ENCODE peak calls at places on chromosome 3, in four cellular contexts. B is left ventricle myocardium inferior, L is activated B cell treated with CpG ODN at 0.5 μM for 24 hours, N is prostate gland. O is an unnamed sample.

GRCh38 chr3:126023390-126023789 is 54.4 kb downstream of the ROPN1B start:
- DNase-seq in B (no peak), L (no peak), N (no peak), O (no peak)

GRCh38 chr3:52503788-52504424 is 8.8 kb downstream of the STAB1 start:
- DNase-seq in B (no peak), L (no peak), N (no peak), O (no peak)

GRCh38 chr3:153901991-153902390 is 219.2 kb upstream of the ARHGEF26 start:
- DNase-seq in B (no peak), L (no peak), N (no peak), O (no peak)

GRCh38 chr3:116201032-116201690 is 244.1 kb downstream of the LSAMP start:
- DNase-seq in B (no peak), L (no peak), N (no peak), O (no peak)

GRCh38 chr3:88005066-88005465 is 53.7 kb downstream of the CGGBP1 start:
- DNase-seq in B (no peak), L (no peak), N (no peak), O (no peak)

GRCh38 chr3:15754047-15754446 is 43.7 kb downstream of the ANKRD28 start:
- DNase-seq in B (no peak), L (no peak), N (no peak), O (no peak)

GRCh38 chr3:48938156-48938555 is 19.5 kb downstream of the ARIH2 start:
- DNase-seq in B (no peak), L (no peak), N (no peak), O (no peak)

GRCh38 chr3:112610121-112610520 is 30.8 kb downstream of the CCDC80 start:
- DNase-seq in B (no peak), L (no peak), N (no peak), O (no peak)

GRCh38 chr3:9955067-9955502 is 2.9 kb upstream of the PRRT3 start:
- DNase-seq in B (no peak), L (no peak), N (no peak), O (no peak)

GRCh38 chr3:45659661-45660566 is 29.3 kb upstream of the SACM1L start:
- DNase-seq in B (peak; percentile 74), L (peak; percentile 37), N (peak; percentile 67), O (no peak)

GRCh38 chr3:65871305-65872141 is 167.2 kb downstream of the MAGI1 start:
- DNase-seq in B (peak; percentile 40), L (no peak), N (peak; percentile 32), O (no peak)

GRCh38 chr3:66239513-66240135 is 18.8 kb downstream of the SLC25A26 start:
- DNase-seq in B (no peak), L (no peak), N (no peak), O (no peak)

GRCh38 chr3:127370906-127371305 is 83.1 kb upstream of the PRR20G start:
- DNase-seq in B (no peak), L (no peak), N (no peak), O (no peak)

GRCh38 chr3:139916271-139916670 is 18.7 kb upstream of the CLSTN2 start:
- DNase-seq in B (no peak), L (no peak), N (peak; percentile 22), O (no peak)

GRCh38 chr3:27623085-27623753 is 98.9 kb downstream of the EOMES start:
- DNase-seq in B (no peak), L (no peak), N (no peak), O (no peak)

GRCh38 chr3:97662264-97662663 is 102.3 kb upstream of the ARL6 start:
- DNase-seq in B (no peak), L (no peak), N (no peak), O (no peak)

GRCh38 chr3:39294446-39295183 is 14.8 kb upstream of the CX3CR1 start:
- DNase-seq in B (no peak), L (no peak), N (no peak), O (no peak)

GRCh38 chr3:146160964-146161724 is at the start of gene PLOD2:
- DNase-seq in B (peak; percentile 84), L (peak; percentile 17), N (peak; percentile 42), O (peak; percentile 82)

GRCh38 chr3:14305321-14305720 is 97.1 kb upstream of the SLC6A6 start:
- DNase-seq in B (no peak), L (no peak), N (no peak), O (no peak)

GRCh38 chr3:14252321-14253021 is 73.9 kb downstream of the LSM3 start:
- DNase-seq in B (no peak), L (no peak), N (no peak), O (no peak)

GRCh38 chr3:31004025-31004678 is 109.7 kb upstream of the GADL1 start:
- DNase-seq in B (no peak), L (no peak), N (no peak), O (no peak)

GRCh38 chr3:45002139-45002660 is 23.9 kb upstream of the CLEC3B start:
- DNase-seq in B (no peak), L (no peak), N (no peak), O (no peak)

GRCh38 chr3:49238274-49239127 is 38.5 kb downstream of the C3orf62 start:
- DNase-seq in B (no peak), L (no peak), N (no peak), O (no peak)

GRCh38 chr3:37645801-37646380 is 215.8 kb upstream of the CTDSPL start:
- DNase-seq in B (no peak), L (no peak), N (no peak), O (no peak)

GRCh38 chr3:29757054-29757777 is 476.3 kb downstream of the RBMS3 start:
- DNase-seq in B (no peak), L (no peak), N (peak; percentile 41), O (no peak)

GRCh38 chr3:38354588-38355344 is 8.2 kb downstream of the XYLB start:
- DNase-seq in B (no peak), L (no peak), N (no peak), O (peak; percentile 20)

GRCh38 chr3:184177331-184177731 is 2.7 kb downstream of the AP2M1 start:
- DNase-seq in B (no peak), L (no peak), N (no peak), O (no peak)

GRCh38 chr3:138361561-138361971 is 13.2 kb downstream of the MRAS start:
- DNase-seq in B (no peak), L (no peak), N (no peak), O (no peak)

GRCh38 chr3:45188714-45189659 is 37.1 kb downstream of the TMEM158 start:
- DNase-seq in B (no peak), L (no peak), N (no peak), O (no peak)

GRCh38 chr3:128994173-128994512 is 267 bp upstream of the CFAP92 start:
- DNase-seq in B (no peak), L (no peak), N (no peak), O (no peak)

GRCh38 chr3:121703973-121704372 is 43.3 kb upstream of the HCLS1 start:
- DNase-seq in B (no peak), L (no peak), N (no peak), O (no peak)

GRCh38 chr3:131883711-131884407 is 151.0 kb downstream of the CPNE4 start:
- DNase-seq in B (no peak), L (no peak), N (no peak), O (no peak)

GRCh38 chr3:132545471-132545870 is 51.6 kb upstream of the ACKR4 start:
- DNase-seq in B (no peak), L (no peak), N (no peak), O (no peak)

GRCh38 chr3:182803006-182803405 is 9.7 kb downstream of the ATP11B start:
- DNase-seq in B (no peak), L (no peak), N (no peak), O (no peak)

GRCh38 chr3:90091557-90091956 is 984.1 kb downstream of the EPHA3 start:
- DNase-seq in B (peak; percentile 14), L (no peak), N (peak; percentile 4), O (no peak)

GRCh38 chr3:57927166-57927565 is 81.1 kb upstream of the FLNB start:
- DNase-seq in B (no peak), L (no peak), N (no peak), O (no peak)

DNA sequence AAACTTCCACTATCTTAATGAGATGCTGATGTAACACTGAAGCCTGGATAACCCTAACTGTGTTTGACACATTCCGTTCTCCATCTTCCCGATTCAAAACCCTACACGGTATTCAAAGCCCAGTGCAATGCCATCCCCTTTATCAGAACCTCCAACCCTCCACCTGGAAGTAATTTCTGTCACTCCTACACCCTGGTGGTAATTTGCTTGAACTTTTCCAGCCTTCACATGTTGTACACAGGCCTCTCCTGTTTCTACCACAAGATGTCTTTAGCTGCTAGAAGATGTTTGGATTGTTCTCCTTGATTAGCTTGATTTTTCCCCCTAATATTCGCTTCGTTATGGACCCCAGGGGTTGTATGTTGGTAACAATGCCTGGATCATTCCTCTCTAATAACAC is 208.9 kb downstream of the CHST2 start:
- DNase-seq in B (no peak), L (no peak), N (no peak), O (no peak)
- TF ChIP-seq CTCF in B (no peak), L (no peak), N (no peak), O (peak; percentile 39)

DNA sequence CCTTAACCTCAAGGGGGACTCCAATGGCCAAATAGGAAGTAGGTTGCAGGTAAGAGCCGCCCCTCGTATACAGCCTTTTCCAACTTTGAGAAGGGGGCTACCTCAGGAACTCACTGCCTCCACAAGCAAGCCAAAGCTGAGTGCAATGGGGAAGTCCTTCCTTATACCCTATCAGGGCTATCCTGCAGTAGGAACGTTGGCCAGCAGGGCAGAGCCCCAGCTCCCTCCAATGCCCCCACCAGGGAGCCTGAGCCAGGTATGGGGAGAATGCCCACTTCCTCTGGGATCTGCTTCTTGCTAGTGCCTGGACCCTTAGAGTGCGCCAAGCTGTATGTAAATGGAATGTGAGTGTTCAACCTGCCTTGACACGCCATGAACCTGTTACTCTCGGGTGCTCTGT is 16.3 kb downstream of the CACNA2D2 start:
- DNase-seq in B (no peak), L (no peak), N (no peak), O (no peak)
- TF ChIP-seq CTCF in B (no peak), L (no peak), N (no peak), O (no peak)

DNA sequence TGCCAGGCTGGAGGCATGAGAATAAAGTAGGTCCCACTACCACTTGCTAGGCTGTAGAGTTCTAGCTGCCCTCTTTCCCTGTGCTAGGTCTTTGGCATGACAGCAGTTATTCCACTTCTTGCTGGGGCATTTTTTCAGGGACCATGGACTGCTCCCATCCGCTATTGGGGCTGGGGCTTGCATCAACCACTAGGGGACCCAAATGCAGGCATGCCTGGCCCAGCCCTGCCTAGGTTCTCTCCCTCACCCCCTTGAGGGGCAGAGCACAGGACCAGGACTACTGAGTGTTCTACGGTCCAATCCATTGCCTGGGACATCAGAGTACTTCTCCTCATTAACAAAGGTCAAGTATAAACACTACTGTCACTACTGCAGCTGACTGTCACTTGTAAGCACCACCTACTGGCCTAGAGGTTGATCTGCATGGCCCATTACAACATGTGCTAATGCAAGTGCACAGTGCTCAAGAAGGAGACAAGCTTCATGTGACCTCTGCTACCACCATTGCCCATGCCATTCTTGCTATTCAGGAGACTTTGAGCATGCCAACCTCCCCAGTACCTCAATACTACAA is 270.5 kb downstream of the MBNL1 start:
- DNase-seq in B (no peak), L (no peak), N (no peak), O (no peak)
- TF ChIP-seq CTCF in B (no peak), L (no peak), N (no peak), O (no peak)

DNA sequence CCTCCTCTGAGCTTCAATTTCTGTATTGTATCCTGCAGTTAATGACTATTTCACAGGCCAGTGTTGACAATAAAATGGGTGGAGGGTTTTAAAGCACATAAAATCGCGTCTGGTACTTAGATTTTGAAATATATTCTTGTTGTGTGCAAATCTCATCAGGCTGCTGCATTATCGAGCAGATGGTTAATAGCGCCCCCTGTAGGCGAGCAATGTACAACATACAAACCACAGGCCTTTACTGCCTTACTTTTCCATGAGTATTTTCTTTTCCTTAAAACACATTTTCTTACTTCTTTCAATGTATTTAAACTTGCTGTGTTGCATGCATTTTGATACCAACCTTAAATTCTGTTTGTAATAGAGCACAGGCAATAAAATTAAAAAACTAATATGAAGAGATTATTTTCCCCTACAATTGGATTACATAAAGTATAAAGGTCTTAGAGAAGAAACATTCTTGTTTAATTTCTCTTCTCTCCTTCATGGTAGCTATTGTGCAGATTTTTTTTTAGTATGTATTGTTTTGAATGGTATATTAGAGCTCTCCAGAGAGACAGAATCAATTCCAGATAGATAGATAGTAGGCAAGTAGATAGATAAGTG is 608.4 kb downstream of the CADM2 start:
- DNase-seq in B (peak; percentile 23), L (no peak), N (no peak), O (no peak)
- TF ChIP-seq CTCF in B (peak; percentile 61), L (no peak), N (peak; percentile 38), O (peak; percentile 83)